ENCODE peak calls at places on chromosomes 1 and 21, in six cellular contexts. X is stimulated activated CD8-positive, alpha-beta memory T cell treated with anti-CD3 and anti-CD28 coated beads, Interleukin-12 subunit alpha, Interleukin-12 subunit beta, amount 100 ng/mL, for 4 hours; U is bronchial epithelial cell; N is hepatocyte; H is NCI-H345; P is neural progenitor cell. I is an unnamed sample.

GRCh38 chr1:22048351-22049192 is 3.9 kb upstream of the CDC42 start:
- DNase-seq in N (no peak), P (no peak), X (no peak), H (no peak), U (peak; percentile 83), I (no peak)

GRCh38 chr1:145956776-145957442 is 908 bp downstream of the LIX1L start:
- DNase-seq in X (no peak), P (no peak), N (peak; percentile 28), H (peak; percentile 19), U (no peak), I (no peak)

GRCh38 chr1:219427400-219427799 is 185.5 kb downstream of the ZC3H11B start:
- DNase-seq in H (no peak), U (no peak), P (no peak), X (no peak), N (no peak), I (no peak)

GRCh38 chr1:229015791-229016190 is 255.1 kb upstream of the RAB4A start:
- DNase-seq in N (peak; percentile 22), X (no peak), U (no peak), P (peak; percentile 29), H (no peak), I (no peak)

GRCh38 chr21:33682992-33683627 is 40.8 kb downstream of the ITSN1 start:
- DNase-seq in U (peak; percentile 99), P (no peak), X (no peak), H (no peak), N (peak; percentile 63), I (no peak)

GRCh38 chr1:165287329-165287728 is 69.2 kb downstream of the LMX1A start:
- DNase-seq in U (no peak), H (no peak), N (no peak), P (peak; percentile 48), X (no peak), I (no peak)

GRCh38 chr1:22745675-22746585 is 35.3 kb downstream of the EPHB2 start:
- DNase-seq in H (no peak), U (peak; percentile 73), P (no peak), X (no peak), N (peak; percentile 57), I (peak; percentile 83)

GRCh38 chr1:40059292-40059959 is 18.9 kb downstream of the CAP1 start:
- DNase-seq in U (peak; percentile 86), H (no peak), X (no peak), P (no peak), N (no peak), I (no peak)

GRCh38 chr1:204828352-204828850 is 42.3 kb upstream of the NFASC start:
- DNase-seq in U (no peak), X (no peak), H (peak; percentile 89), P (peak; percentile 96), N (peak; percentile 86), I (peak; percentile 60)

GRCh38 chr1:5099558-5099957 is 445.1 kb downstream of the AJAP1 start:
- DNase-seq in P (peak; percentile 25), N (no peak), H (peak; percentile 90), U (peak; percentile 4), X (no peak), I (no peak)

GRCh38 chr1:68119445-68119844 is 69.0 kb upstream of the DIRAS3 start:
- DNase-seq in N (no peak), H (no peak), P (no peak), U (no peak), X (no peak), I (no peak)

GRCh38 chr1:196891251-196891650 is 3.4 kb downstream of the CFHR4 start:
- DNase-seq in U (no peak), X (no peak), H (no peak), N (no peak), P (no peak), I (no peak)

GRCh38 chr1:221522440-221523050 is 219.3 kb downstream of the DUSP10 start:
- DNase-seq in H (no peak), X (no peak), N (no peak), U (no peak), P (no peak), I (no peak)

GRCh38 chr1:168301664-168302320 is 21.1 kb downstream of the TBX19 start:
- DNase-seq in U (peak; percentile 97), N (peak; percentile 41), P (no peak), H (no peak), X (no peak), I (peak; percentile 22)